ENCODE peak calls at places on chromosomes 1 and 21, in five cellular contexts. One of them, this sample, is unnamed.

GRCh38 chr1:226675720-226676357 is 63.2 kb downstream of the ITPKB start:
- DNase-seq in fibroblast of the aortic adventitia: no peak
- DNase-seq in lower leg skin: no peak
- DNase-seq in left ventricle myocardium inferior: no peak
- DNase-seq in AG04450: no peak
- DNase-seq in this sample: no peak

GRCh38 chr1:33299461-33300155 is 21.3 kb downstream of the A3GALT2 start:
- DNase-seq in fibroblast of the aortic adventitia: no peak
- DNase-seq in lower leg skin: no peak
- DNase-seq in left ventricle myocardium inferior: no peak
- DNase-seq in AG04450: no peak
- DNase-seq in this sample: no peak

GRCh38 chr1:31570906-31571305 is 5.4 kb upstream of the TINAGL1 start:
- DNase-seq in fibroblast of the aortic adventitia: no peak
- DNase-seq in lower leg skin: no peak
- DNase-seq in left ventricle myocardium inferior: no peak
- DNase-seq in AG04450: no peak
- DNase-seq in this sample: no peak

GRCh38 chr1:67978988-67979516 is 71.4 kb downstream of the DIRAS3 start:
- DNase-seq in fibroblast of the aortic adventitia: peak
- DNase-seq in lower leg skin: no peak
- DNase-seq in left ventricle myocardium inferior: no peak
- DNase-seq in AG04450: no peak
- DNase-seq in this sample: no peak

GRCh38 chr1:229409616-229410369 is 24.1 kb downstream of the ACTA1 start:
- DNase-seq in fibroblast of the aortic adventitia: no peak
- DNase-seq in lower leg skin: no peak
- DNase-seq in left ventricle myocardium inferior: no peak
- DNase-seq in AG04450: no peak
- DNase-seq in this sample: no peak

GRCh38 chr1:186112280-186112679 is 262.8 kb downstream of the TPR start:
- DNase-seq in fibroblast of the aortic adventitia: no peak
- DNase-seq in lower leg skin: no peak
- DNase-seq in left ventricle myocardium inferior: no peak
- DNase-seq in AG04450: no peak
- DNase-seq in this sample: no peak

GRCh38 chr21:15121655-15122120 is 56.9 kb upstream of the NRIP1 start:
- DNase-seq in fibroblast of the aortic adventitia: peak
- DNase-seq in lower leg skin: no peak
- DNase-seq in left ventricle myocardium inferior: peak
- DNase-seq in AG04450: peak
- DNase-seq in this sample: no peak

GRCh38 chr1:89911186-89911976 is 83.5 kb upstream of the ZNF326 start:
- DNase-seq in fibroblast of the aortic adventitia: no peak
- DNase-seq in lower leg skin: no peak
- DNase-seq in left ventricle myocardium inferior: no peak
- DNase-seq in AG04450: no peak
- DNase-seq in this sample: no peak

GRCh38 chr1:2777428-2778219 is 23.9 kb downstream of the TTC34 start:
- DNase-seq in fibroblast of the aortic adventitia: no peak
- DNase-seq in lower leg skin: peak
- DNase-seq in left ventricle myocardium inferior: no peak
- DNase-seq in AG04450: no peak
- DNase-seq in this sample: no peak

GRCh38 chr1:88466899-88467580 is 217.0 kb upstream of the PKN2 start:
- DNase-seq in fibroblast of the aortic adventitia: no peak
- DNase-seq in lower leg skin: no peak
- DNase-seq in left ventricle myocardium inferior: no peak
- DNase-seq in AG04450: no peak
- DNase-seq in this sample: no peak

GRCh38 chr1:78603206-78603605 is 17.0 kb upstream of the IFI44L start:
- DNase-seq in fibroblast of the aortic adventitia: no peak
- DNase-seq in lower leg skin: no peak
- DNase-seq in left ventricle myocardium inferior: no peak
- DNase-seq in AG04450: no peak
- DNase-seq in this sample: no peak

GRCh38 chr1:34590211-34590623 is 164.6 kb upstream of the GJB5 start:
- DNase-seq in fibroblast of the aortic adventitia: no peak
- DNase-seq in lower leg skin: no peak
- DNase-seq in left ventricle myocardium inferior: no peak
- DNase-seq in AG04450: no peak
- DNase-seq in this sample: no peak

GRCh38 chr1:218674280-218674773 is 329.2 kb downstream of the TGFB2 start:
- DNase-seq in fibroblast of the aortic adventitia: peak
- DNase-seq in lower leg skin: no peak
- DNase-seq in left ventricle myocardium inferior: peak
- DNase-seq in AG04450: peak
- DNase-seq in this sample: no peak

GRCh38 chr1:37808369-37809319 is 636 bp upstream of the YRDC start:
- DNase-seq in fibroblast of the aortic adventitia: peak
- DNase-seq in lower leg skin: no peak
- DNase-seq in left ventricle myocardium inferior: peak
- DNase-seq in AG04450: no peak
- DNase-seq in this sample: peak

GRCh38 chr1:46184920-46185658 is 8.8 kb upstream of the P3R3URF start:
- DNase-seq in fibroblast of the aortic adventitia: no peak
- DNase-seq in lower leg skin: no peak
- DNase-seq in left ventricle myocardium inferior: no peak
- DNase-seq in AG04450: no peak
- DNase-seq in this sample: no peak

GRCh38 chr1:53286950-53287349 is 40.9 kb downstream of the LRP8 start:
- DNase-seq in fibroblast of the aortic adventitia: no peak
- DNase-seq in lower leg skin: no peak
- DNase-seq in left ventricle myocardium inferior: no peak
- DNase-seq in AG04450: no peak
- DNase-seq in this sample: no peak

GRCh38 chr1:11407301-11407994 is 71.5 kb upstream of the DISP3 start:
- DNase-seq in fibroblast of the aortic adventitia: no peak
- DNase-seq in lower leg skin: no peak
- DNase-seq in left ventricle myocardium inferior: no peak
- DNase-seq in AG04450: no peak
- DNase-seq in this sample: no peak

GRCh38 chr1:77308889-77309621 is 27.2 kb downstream of the AK5 start:
- DNase-seq in fibroblast of the aortic adventitia: no peak
- DNase-seq in lower leg skin: no peak
- DNase-seq in left ventricle myocardium inferior: no peak
- DNase-seq in AG04450: no peak
- DNase-seq in this sample: no peak

GRCh38 chr1:224211262-224211962 is 28.4 kb downstream of the DEGS1 start:
- DNase-seq in fibroblast of the aortic adventitia: peak
- DNase-seq in lower leg skin: peak
- DNase-seq in left ventricle myocardium inferior: no peak
- DNase-seq in AG04450: peak
- DNase-seq in this sample: no peak

GRCh38 chr1:97668945-97669344 is 251.9 kb downstream of the DPYD start:
- DNase-seq in fibroblast of the aortic adventitia: peak
- DNase-seq in lower leg skin: no peak
- DNase-seq in left ventricle myocardium inferior: no peak
- DNase-seq in AG04450: no peak
- DNase-seq in this sample: no peak

GRCh38 chr21:19321688-19322087 is 918.1 kb upstream of the TMPRSS15 start:
- DNase-seq in fibroblast of the aortic adventitia: no peak
- DNase-seq in lower leg skin: no peak
- DNase-seq in left ventricle myocardium inferior: no peak
- DNase-seq in AG04450: no peak
- DNase-seq in this sample: no peak

GRCh38 chr1:214957330-214958137 is 125.0 kb upstream of the KCNK2 start:
- DNase-seq in fibroblast of the aortic adventitia: peak
- DNase-seq in lower leg skin: peak
- DNase-seq in left ventricle myocardium inferior: no peak
- DNase-seq in AG04450: peak
- DNase-seq in this sample: no peak

GRCh38 chr1:161439280-161440232 is 65.7 kb upstream of the FCGR2A start:
- DNase-seq in fibroblast of the aortic adventitia: peak
- DNase-seq in lower leg skin: no peak
- DNase-seq in left ventricle myocardium inferior: no peak
- DNase-seq in AG04450: no peak
- DNase-seq in this sample: no peak

GRCh38 chr1:210587547-210587946 is 258.8 kb downstream of the HHAT start:
- DNase-seq in fibroblast of the aortic adventitia: peak
- DNase-seq in lower leg skin: no peak
- DNase-seq in left ventricle myocardium inferior: no peak
- DNase-seq in AG04450: no peak
- DNase-seq in this sample: no peak

GRCh38 chr1:111286912-111287311 is 3.7 kb upstream of the CHIA start:
- DNase-seq in fibroblast of the aortic adventitia: no peak
- DNase-seq in lower leg skin: no peak
- DNase-seq in left ventricle myocardium inferior: no peak
- DNase-seq in AG04450: no peak
- DNase-seq in this sample: no peak
- TF ChIP-seq CTCF in fibroblast of the aortic adventitia: no peak
- TF ChIP-seq CTCF in lower leg skin: no peak
- TF ChIP-seq CTCF in left ventricle myocardium inferior: no peak
- TF ChIP-seq CTCF in AG04450: no peak
- TF ChIP-seq CTCF in this sample: no peak

DNA sequence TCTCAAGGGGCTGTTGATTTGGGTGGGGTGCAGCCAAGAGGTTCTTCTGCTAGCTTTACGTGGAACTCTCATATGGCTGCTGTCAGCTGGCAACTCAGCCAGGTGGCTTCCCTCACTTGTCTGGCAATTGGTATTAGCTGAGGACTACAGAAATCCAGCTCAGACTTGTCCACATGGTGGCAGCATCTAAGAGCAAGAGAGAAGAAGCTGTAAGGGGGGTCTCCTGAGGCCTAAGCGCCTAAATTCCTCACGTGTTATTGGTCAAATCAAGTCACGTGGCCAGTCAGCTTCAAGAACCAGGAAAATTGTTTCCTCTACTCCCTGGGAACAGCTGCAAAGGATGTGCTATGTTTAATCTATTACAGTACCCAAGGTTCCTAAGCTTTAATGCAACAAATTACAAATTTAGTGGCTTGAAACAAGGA is 4.2 kb upstream of the DYRK3 start:
- DNase-seq in fibroblast of the aortic adventitia: peak
- DNase-seq in lower leg skin: peak
- DNase-seq in left ventricle myocardium inferior: peak
- DNase-seq in AG04450: peak
- DNase-seq in this sample: no peak
- TF ChIP-seq CTCF in fibroblast of the aortic adventitia: peak
- TF ChIP-seq CTCF in lower leg skin: no peak
- TF ChIP-seq CTCF in left ventricle myocardium inferior: peak
- TF ChIP-seq CTCF in AG04450: peak
- TF ChIP-seq CTCF in this sample: peak

GRCh38 chr21:42705346-42705745 is 51.9 kb downstream of the PDE9A start:
- DNase-seq in fibroblast of the aortic adventitia: no peak
- DNase-seq in lower leg skin: no peak
- DNase-seq in left ventricle myocardium inferior: no peak
- DNase-seq in AG04450: no peak
- DNase-seq in this sample: no peak
- TF ChIP-seq CTCF in fibroblast of the aortic adventitia: no peak
- TF ChIP-seq CTCF in lower leg skin: no peak
- TF ChIP-seq CTCF in left ventricle myocardium inferior: no peak
- TF ChIP-seq CTCF in AG04450: no peak
- TF ChIP-seq CTCF in this sample: no peak

GRCh38 chr1:236753554-236753953 is 41.5 kb upstream of the MTR start:
- DNase-seq in fibroblast of the aortic adventitia: peak
- DNase-seq in lower leg skin: no peak
- DNase-seq in left ventricle myocardium inferior: no peak
- DNase-seq in AG04450: no peak
- DNase-seq in this sample: no peak
- TF ChIP-seq CTCF in fibroblast of the aortic adventitia: peak
- TF ChIP-seq CTCF in lower leg skin: no peak
- TF ChIP-seq CTCF in left ventricle myocardium inferior: peak
- TF ChIP-seq CTCF in AG04450: peak
- TF ChIP-seq CTCF in this sample: no peak

GRCh38 chr1:178039826-178040380 is 54.0 kb upstream of the RASAL2 start:
- DNase-seq in fibroblast of the aortic adventitia: no peak
- DNase-seq in lower leg skin: no peak
- DNase-seq in left ventricle myocardium inferior: no peak
- DNase-seq in AG04450: no peak
- DNase-seq in this sample: no peak

GRCh38 chr1:178036090-178036489 is 57.8 kb upstream of the RASAL2 start:
- DNase-seq in fibroblast of the aortic adventitia: no peak
- DNase-seq in lower leg skin: no peak
- DNase-seq in left ventricle myocardium inferior: no peak
- DNase-seq in AG04450: no peak
- DNase-seq in this sample: no peak

GRCh38 chr1:178034676-178035075 is 59.2 kb upstream of the RASAL2 start:
- DNase-seq in fibroblast of the aortic adventitia: no peak
- DNase-seq in lower leg skin: no peak
- DNase-seq in left ventricle myocardium inferior: no peak
- DNase-seq in AG04450: no peak
- DNase-seq in this sample: no peak

GRCh38 chr1:178038372-178038771 is 55.5 kb upstream of the RASAL2 start:
- DNase-seq in fibroblast of the aortic adventitia: no peak
- DNase-seq in lower leg skin: no peak
- DNase-seq in left ventricle myocardium inferior: no peak
- DNase-seq in AG04450: no peak
- DNase-seq in this sample: no peak

GRCh38 chr1:178037510-178038253 is 56.2 kb upstream of the RASAL2 start:
- DNase-seq in fibroblast of the aortic adventitia: peak
- DNase-seq in lower leg skin: peak
- DNase-seq in left ventricle myocardium inferior: peak
- DNase-seq in AG04450: no peak
- DNase-seq in this sample: peak
- TF ChIP-seq CTCF in fibroblast of the aortic adventitia: peak
- TF ChIP-seq CTCF in lower leg skin: no peak
- TF ChIP-seq CTCF in left ventricle myocardium inferior: peak
- TF ChIP-seq CTCF in AG04450: peak
- TF ChIP-seq CTCF in this sample: peak